ENCODE peak calls at places on chromosomes 16 and 17, in six cellular contexts. Z is progenitor cell of endocrine pancreas, G is EL, E is type B pancreatic cell, I is choroid plexus epithelial cell, K is H1. P is an unnamed sample.

GRCh38 chr17:37239690-37240344 is 136.0 kb upstream of the C17orf78 start:
- DNase-seq in Z (no peak), G (peak), E (no peak), I (peak), K (no peak), P (peak)

GRCh38 chr17:27076814-27077213 is 217.1 kb upstream of the WSB1 start:
- DNase-seq in Z (no peak), G (no peak), E (no peak), I (no peak), K (no peak), P (no peak)

GRCh38 chr16:17591655-17592405 is 121.1 kb upstream of the XYLT1 start:
- DNase-seq in Z (no peak), G (peak), E (no peak), I (no peak), K (no peak), P (no peak)

GRCh38 chr17:35841505-35841904 is 27.2 kb downstream of the HEATR9 start:
- DNase-seq in Z (no peak), G (peak), E (no peak), I (peak), K (no peak), P (no peak)

GRCh38 chr16:89658221-89658879 is 714 bp downstream of the SPATA33 start:
- DNase-seq in Z (no peak), G (peak), E (no peak), I (peak), K (no peak), P (peak)

GRCh38 chr17:16104189-16104588 is 104.6 kb downstream of the TTC19 start:
- DNase-seq in Z (no peak), G (no peak), E (no peak), I (no peak), K (no peak), P (no peak)

GRCh38 chr17:17728550-17729251 is 47.4 kb downstream of the RAI1 start:
- DNase-seq in Z (no peak), G (no peak), E (no peak), I (no peak), K (no peak), P (peak)

GRCh38 chr16:51818342-51818944 is 667.4 kb upstream of the SALL1 start:
- DNase-seq in Z (peak), G (peak), E (no peak), I (peak), K (peak), P (peak)

GRCh38 chr16:2987854-2988253 is 7.6 kb upstream of the PKMYT1 start:
- DNase-seq in Z (no peak), G (no peak), E (no peak), I (no peak), K (no peak), P (no peak)

GRCh38 chr16:86772231-86772510 is 193.8 kb downstream of the FOXL1 start:
- DNase-seq in Z (no peak), G (peak), E (no peak), I (no peak), K (no peak), P (no peak)

GRCh38 chr17:9146064-9146463 is 124.8 kb downstream of the NTN1 start:
- DNase-seq in Z (no peak), G (no peak), E (no peak), I (no peak), K (no peak), P (no peak)

GRCh38 chr17:64103751-64104364 is 26.1 kb downstream of the ERN1 start:
- DNase-seq in Z (no peak), G (peak), E (no peak), I (peak), K (no peak), P (no peak)

GRCh38 chr17:74738051-74738996 is 1.3 kb downstream of the RAB37 start:
- DNase-seq in Z (no peak), G (no peak), E (no peak), I (no peak), K (no peak), P (no peak)

GRCh38 chr17:65442250-65442649 is 119.2 kb downstream of the AXIN2 start:
- DNase-seq in Z (no peak), G (no peak), E (no peak), I (no peak), K (no peak), P (no peak)

GRCh38 chr16:11526921-11527320 is 59.8 kb downstream of the LITAF start:
- DNase-seq in Z (no peak), G (no peak), E (no peak), I (no peak), K (peak), P (no peak)

GRCh38 chr16:68090109-68090508 is 4.9 kb downstream of the NFATC3 start:
- DNase-seq in Z (no peak), G (no peak), E (no peak), I (no peak), K (no peak), P (no peak)

GRCh38 chr16:50925758-50926357 is 184.0 kb downstream of the CYLD start:
- DNase-seq in Z (no peak), G (peak), E (no peak), I (no peak), K (no peak), P (no peak)

GRCh38 chr16:2690852-2691251 is 8.5 kb downstream of the KCTD5 start:
- DNase-seq in Z (no peak), G (no peak), E (no peak), I (no peak), K (no peak), P (no peak)

GRCh38 chr17:58985265-58985810 is 121.3 kb downstream of the TRIM37 start:
- DNase-seq in Z (no peak), G (no peak), E (no peak), I (no peak), K (no peak), P (no peak)

GRCh38 chr17:2120550-2121335 is 65.8 kb downstream of the HIC1 start:
- DNase-seq in Z (no peak), G (peak), E (no peak), I (peak), K (no peak), P (no peak)

GRCh38 chr17:60525624-60526514 is at the start of gene APPBP2:
- DNase-seq in Z (peak), G (peak), E (peak), I (peak), K (peak), P (peak)

GRCh38 chr17:67390006-67390645 is 13.0 kb downstream of the PITPNC1 start:
- DNase-seq in Z (no peak), G (no peak), E (no peak), I (no peak), K (no peak), P (peak)

GRCh38 chr16:30437511-30438046 is 7.7 kb upstream of the DCTPP1 start:
- DNase-seq in Z (no peak), G (no peak), E (no peak), I (no peak), K (no peak), P (peak)

P was measured in T47D.